ENCODE peak calls at places on chromosomes 1 and 21, in eight cellular contexts. I is tibial artery, L is ovary, E is hepatocyte, V is IMR-90, N is lower leg skin, M is epithelial cell of esophagus, T is cardiac fibroblast. R is an unnamed sample.

GRCh38 chr1:220375715-220376114 is 103.5 kb upstream of the RAB3GAP2 start:
- DNase-seq in I (no peak), L (no peak), E (no peak), V (no peak), N (no peak), M (no peak), T (no peak), R (no peak)

GRCh38 chr1:56456426-56457101 is 122.8 kb downstream of the PLPP3 start:
- DNase-seq in I (no peak), L (no peak), E (peak; percentile 49), V (peak; percentile 84), N (no peak), M (peak; percentile 83), T (peak; percentile 60), R (no peak)

GRCh38 chr21:34986561-34987533 is 62.3 kb downstream of the RUNX1 start:
- DNase-seq in I (no peak), L (no peak), E (peak; percentile 26), V (peak; percentile 81), N (no peak), M (peak; percentile 40), T (peak; percentile 61), R (peak; percentile 60)

GRCh38 chr1:151839457-151840409 is at the start of gene C2CD4D:
- DNase-seq in I (peak; percentile 19), L (no peak), E (peak; percentile 82), V (no peak), N (peak; percentile 91), M (peak; percentile 61), T (no peak), R (peak; percentile 85)

GRCh38 chr1:197954718-197955418 is 37.7 kb downstream of the LHX9 start:
- DNase-seq in I (no peak), L (no peak), E (peak; percentile 35), V (no peak), N (no peak), M (no peak), T (peak; percentile 16), R (no peak)

GRCh38 chr1:52059326-52059725 is 3.2 kb downstream of the BTF3L4 start:
- DNase-seq in I (no peak), L (no peak), E (no peak), V (peak; percentile 63), N (no peak), M (peak; percentile 61), T (peak; percentile 62), R (no peak)

GRCh38 chr1:46403916-46404315 is 9.8 kb downstream of the FAAH start:
- DNase-seq in I (no peak), L (no peak), E (no peak), V (no peak), N (no peak), M (no peak), T (no peak), R (no peak)

GRCh38 chr1:232589809-232590741 is 39.9 kb downstream of the SIPA1L2 start:
- DNase-seq in I (no peak), L (no peak), E (no peak), V (no peak), N (no peak), M (peak; percentile 24), T (peak; percentile 80), R (no peak)

GRCh38 chr1:232005300-232005699 is 378.7 kb downstream of the DISC1 start:
- DNase-seq in I (no peak), L (no peak), E (no peak), V (no peak), N (no peak), M (no peak), T (no peak), R (no peak)

GRCh38 chr21:17660449-17660848 is 47.7 kb upstream of the BTG3 start:
- DNase-seq in I (no peak), L (no peak), E (peak; percentile 17), V (no peak), N (no peak), M (peak; percentile 71), T (no peak), R (no peak)

GRCh38 chr1:107949467-107950253 is 15.3 kb downstream of the VAV3 start:
- DNase-seq in I (no peak), L (no peak), E (no peak), V (no peak), N (no peak), M (no peak), T (no peak), R (no peak)

GRCh38 chr1:119001181-119002018 is 13.3 kb upstream of the TBX15 start:
- DNase-seq in I (peak; percentile 62), L (no peak), E (no peak), V (no peak), N (peak; percentile 94), M (no peak), T (peak; percentile 44), R (no peak)

GRCh38 chr1:30253807-30254440 is 469.5 kb downstream of the MATN1 start:
- DNase-seq in I (no peak), L (no peak), E (no peak), V (no peak), N (no peak), M (no peak), T (no peak), R (no peak)

GRCh38 chr21:42025392-42026071 is 15.4 kb upstream of the ZBTB21 start:
- DNase-seq in I (no peak), L (no peak), E (peak; percentile 28), V (peak; percentile 94), N (no peak), M (no peak), T (peak; percentile 43), R (no peak)

GRCh38 chr1:36525166-36525565 is 42.5 kb upstream of the CSF3R start:
- DNase-seq in I (no peak), L (no peak), E (no peak), V (no peak), N (peak; percentile 34), M (no peak), T (no peak), R (no peak)

GRCh38 chr1:43316738-43317520 is 16.1 kb downstream of the TIE1 start:
- DNase-seq in I (no peak), L (no peak), E (no peak), V (peak; percentile 5), N (no peak), M (no peak), T (no peak), R (no peak)

GRCh38 chr1:239956230-239956629 is 135.5 kb upstream of the FMN2 start:
- DNase-seq in I (no peak), L (no peak), E (no peak), V (no peak), N (no peak), M (no peak), T (no peak), R (no peak)

GRCh38 chr1:239955431-239955830 is 136.3 kb upstream of the FMN2 start:
- DNase-seq in I (no peak), L (no peak), E (no peak), V (no peak), N (no peak), M (no peak), T (no peak), R (no peak)

GRCh38 chr1:239954836-239955235 is 136.8 kb upstream of the FMN2 start:
- DNase-seq in I (no peak), L (no peak), E (no peak), V (no peak), N (no peak), M (no peak), T (no peak), R (no peak)

GRCh38 chr1:239951518-239952130 is 140.1 kb upstream of the FMN2 start:
- DNase-seq in I (peak; percentile 59), L (peak; percentile 29), E (peak; percentile 89), V (peak; percentile 73), N (no peak), M (peak; percentile 70), T (peak; percentile 73), R (peak; percentile 60)

GRCh38 chr1:239952348-239953307 is 139.1 kb upstream of the FMN2 start:
- DNase-seq in I (no peak), L (no peak), E (no peak), V (no peak), N (no peak), M (no peak), T (no peak), R (no peak)
- TF ChIP-seq CTCF in I (no peak), L (no peak), E (peak; percentile 15), V (peak; percentile 31), N (no peak), M (peak; percentile 40), T (peak; percentile 58), R (no peak)

GRCh38 chr1:24526940-24527542 is 24.4 kb downstream of the RCAN3 start:
- DNase-seq in I (no peak), L (no peak), E (no peak), V (peak; percentile 20), N (no peak), M (peak; percentile 38), T (peak; percentile 19), R (peak; percentile 38)
- TF ChIP-seq CTCF in I (no peak), L (no peak), E (peak; percentile 41), V (peak; percentile 56), N (no peak), M (peak; percentile 58), T (peak; percentile 60), R (peak; percentile 14)

GRCh38 chr1:241591736-241592135 is 48.4 kb downstream of the CHML start:
- DNase-seq in I (no peak), L (no peak), E (no peak), V (no peak), N (no peak), M (no peak), T (no peak), R (no peak)

GRCh38 chr1:241591317-241591716 is 48.9 kb downstream of the CHML start:
- DNase-seq in I (no peak), L (no peak), E (peak; percentile 48), V (peak; percentile 86), N (no peak), M (peak; percentile 96), T (no peak), R (no peak)

GRCh38 chr1:241590734-241591133 is 49.4 kb downstream of the CHML start:
- DNase-seq in I (no peak), L (no peak), E (peak; percentile 15), V (no peak), N (no peak), M (no peak), T (no peak), R (no peak)

GRCh38 chr1:241592273-241592958 is 47.8 kb downstream of the CHML start:
- DNase-seq in I (no peak), L (no peak), E (no peak), V (peak; percentile 82), N (no peak), M (peak; percentile 99), T (no peak), R (peak; percentile 7)

GRCh38 chr1:241593186-241593585 is 47.0 kb downstream of the CHML start:
- DNase-seq in I (no peak), L (no peak), E (no peak), V (peak; percentile 49), N (no peak), M (peak; percentile 74), T (no peak), R (no peak)
- TF ChIP-seq CTCF in I (no peak), L (no peak), E (no peak), V (no peak), N (no peak), M (no peak), T (no peak), R (no peak)

DNA sequence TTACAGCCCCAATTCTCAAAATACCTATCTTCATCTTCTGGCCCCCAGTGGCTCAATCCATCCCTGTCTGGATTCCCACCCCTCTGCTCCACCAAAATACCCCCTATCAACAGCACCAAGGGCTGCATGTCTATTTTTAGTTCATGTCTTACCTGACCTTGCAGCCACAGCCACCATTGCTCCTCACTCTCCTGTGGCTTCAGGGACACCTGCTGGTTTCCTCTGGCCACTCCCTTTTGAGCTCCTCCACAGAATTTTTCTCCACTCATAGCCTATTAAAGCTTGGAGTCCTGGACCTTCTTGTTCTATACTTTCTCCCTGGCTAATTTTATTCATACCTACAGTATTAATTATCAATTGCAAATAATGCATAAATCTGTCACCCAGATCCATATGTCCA is 125.3 kb upstream of the NGF start:
- DNase-seq in I (no peak), L (no peak), E (peak; percentile 55), V (no peak), N (peak; percentile 34), M (peak; percentile 42), T (no peak), R (no peak)
- TF ChIP-seq CTCF in I (no peak), L (no peak), E (peak; percentile 51), V (peak; percentile 19), N (no peak), M (peak; percentile 63), T (no peak), R (no peak)

R was measured in GM13976.